ENCODE peak calls at places on chromosomes 13 and 19, in seven cellular contexts. One of them, this sample, is unnamed.

GRCh38 chr13:111480503-111480902 is 160.1 kb downstream of the TEX29 start:
- DNase-seq in cardiac muscle cell: no peak
- DNase-seq in heart left ventricle: no peak
- DNase-seq in MCF 10A: no peak
- DNase-seq in ascending aorta: no peak
- DNase-seq in right atrium auricular region: no peak
- DNase-seq in astrocyte of the spinal cord: no peak
- DNase-seq in this sample: no peak

GRCh38 chr19:57002195-57002601 is 117.6 kb upstream of the USP29 start:
- DNase-seq in MCF 10A: no peak
- DNase-seq in right atrium auricular region: no peak
- DNase-seq in cardiac muscle cell: no peak
- DNase-seq in heart left ventricle: no peak
- DNase-seq in astrocyte of the spinal cord: no peak
- DNase-seq in ascending aorta: no peak
- DNase-seq in this sample: no peak

GRCh38 chr19:42568006-42568405 is 26.7 kb downstream of the CEACAM8 start:
- DNase-seq in cardiac muscle cell: no peak
- DNase-seq in ascending aorta: no peak
- DNase-seq in heart left ventricle: no peak
- DNase-seq in right atrium auricular region: no peak
- DNase-seq in MCF 10A: no peak
- DNase-seq in astrocyte of the spinal cord: no peak
- DNase-seq in this sample: no peak

GRCh38 chr19:56942749-56943148 is 102.2 kb upstream of the PEG3 start:
- DNase-seq in heart left ventricle: peak; percentile 33
- DNase-seq in right atrium auricular region: no peak
- DNase-seq in MCF 10A: no peak
- DNase-seq in astrocyte of the spinal cord: no peak
- DNase-seq in cardiac muscle cell: peak; percentile 1
- DNase-seq in ascending aorta: no peak
- DNase-seq in this sample: no peak

GRCh38 chr13:93776936-93777335 is 550.3 kb downstream of the GPC6 start:
- DNase-seq in astrocyte of the spinal cord: peak; percentile 58
- DNase-seq in ascending aorta: no peak
- DNase-seq in heart left ventricle: no peak
- DNase-seq in MCF 10A: no peak
- DNase-seq in cardiac muscle cell: peak; percentile 66
- DNase-seq in right atrium auricular region: no peak
- DNase-seq in this sample: no peak

GRCh38 chr19:38060346-38060745 is 153.3 kb downstream of the SIPA1L3 start:
- DNase-seq in right atrium auricular region: no peak
- DNase-seq in cardiac muscle cell: no peak
- DNase-seq in MCF 10A: no peak
- DNase-seq in heart left ventricle: no peak
- DNase-seq in ascending aorta: no peak
- DNase-seq in astrocyte of the spinal cord: no peak
- DNase-seq in this sample: no peak

GRCh38 chr13:52026246-52026626 is 1.7 kb downstream of the UTP14C start:
- DNase-seq in ascending aorta: no peak
- DNase-seq in cardiac muscle cell: no peak
- DNase-seq in heart left ventricle: no peak
- DNase-seq in MCF 10A: no peak
- DNase-seq in astrocyte of the spinal cord: no peak
- DNase-seq in right atrium auricular region: no peak
- DNase-seq in this sample: no peak

GRCh38 chr19:28213476-28214082 is 999.4 kb downstream of the UQCRFS1 start:
- DNase-seq in astrocyte of the spinal cord: no peak
- DNase-seq in heart left ventricle: no peak
- DNase-seq in cardiac muscle cell: no peak
- DNase-seq in MCF 10A: no peak
- DNase-seq in right atrium auricular region: no peak
- DNase-seq in ascending aorta: no peak
- DNase-seq in this sample: no peak

GRCh38 chr19:38370299-38370698 is 4.1 kb upstream of the PSMD8 start:
- DNase-seq in MCF 10A: no peak
- DNase-seq in right atrium auricular region: no peak
- DNase-seq in astrocyte of the spinal cord: no peak
- DNase-seq in ascending aorta: no peak
- DNase-seq in cardiac muscle cell: no peak
- DNase-seq in heart left ventricle: no peak
- DNase-seq in this sample: no peak

GRCh38 chr19:21638776-21639175 is 128.6 kb downstream of the ZNF100 start:
- DNase-seq in astrocyte of the spinal cord: no peak
- DNase-seq in MCF 10A: no peak
- DNase-seq in right atrium auricular region: no peak
- DNase-seq in ascending aorta: no peak
- DNase-seq in cardiac muscle cell: no peak
- DNase-seq in heart left ventricle: no peak
- DNase-seq in this sample: no peak

GRCh38 chr19:4233282-4233853 is 4.0 kb downstream of the EBI3 start:
- DNase-seq in heart left ventricle: peak; percentile 31
- DNase-seq in right atrium auricular region: no peak
- DNase-seq in cardiac muscle cell: peak; percentile 35
- DNase-seq in ascending aorta: no peak
- DNase-seq in astrocyte of the spinal cord: no peak
- DNase-seq in MCF 10A: peak; percentile 41
- DNase-seq in this sample: peak; percentile 42

GRCh38 chr13:51818771-51819511 is 15.0 kb upstream of the DHRS12 start:
- DNase-seq in MCF 10A: peak; percentile 67
- DNase-seq in cardiac muscle cell: peak; percentile 62
- DNase-seq in right atrium auricular region: no peak
- DNase-seq in heart left ventricle: no peak
- DNase-seq in astrocyte of the spinal cord: no peak
- DNase-seq in ascending aorta: no peak
- DNase-seq in this sample: no peak

GRCh38 chr13:111846396-111847174 is 220.4 kb upstream of the SOX1 start:
- DNase-seq in cardiac muscle cell: no peak
- DNase-seq in right atrium auricular region: no peak
- DNase-seq in MCF 10A: no peak
- DNase-seq in astrocyte of the spinal cord: no peak
- DNase-seq in ascending aorta: no peak
- DNase-seq in heart left ventricle: no peak
- DNase-seq in this sample: no peak

GRCh38 chr19:34881982-34882381 is 44.7 kb upstream of the ZNF30 start:
- DNase-seq in ascending aorta: no peak
- DNase-seq in astrocyte of the spinal cord: no peak
- DNase-seq in cardiac muscle cell: peak; percentile 15
- DNase-seq in heart left ventricle: no peak
- DNase-seq in right atrium auricular region: no peak
- DNase-seq in MCF 10A: peak; percentile 3
- DNase-seq in this sample: no peak

GRCh38 chr19:29417048-29417447 is 108.7 kb upstream of the VSTM2B start:
- DNase-seq in astrocyte of the spinal cord: no peak
- DNase-seq in ascending aorta: no peak
- DNase-seq in cardiac muscle cell: no peak
- DNase-seq in right atrium auricular region: no peak
- DNase-seq in MCF 10A: no peak
- DNase-seq in heart left ventricle: no peak
- DNase-seq in this sample: no peak

GRCh38 chr19:3710265-3710812 is 2.2 kb downstream of the TJP3 start:
- DNase-seq in astrocyte of the spinal cord: peak; percentile 34
- DNase-seq in right atrium auricular region: peak; percentile 66
- DNase-seq in cardiac muscle cell: peak; percentile 68
- DNase-seq in MCF 10A: peak; percentile 97
- DNase-seq in heart left ventricle: peak; percentile 87
- DNase-seq in ascending aorta: peak; percentile 53
- DNase-seq in this sample: peak; percentile 96

GRCh38 chr19:16571283-16571682 is 932 bp downstream of the SLC35E1 start:
- DNase-seq in ascending aorta: no peak
- DNase-seq in right atrium auricular region: no peak
- DNase-seq in cardiac muscle cell: peak; percentile 51
- DNase-seq in heart left ventricle: no peak
- DNase-seq in MCF 10A: no peak
- DNase-seq in astrocyte of the spinal cord: peak; percentile 25
- DNase-seq in this sample: no peak

GRCh38 chr19:27777726-27778125 is 1435.2 kb downstream of the UQCRFS1 start:
- DNase-seq in right atrium auricular region: peak; percentile 23
- DNase-seq in ascending aorta: no peak
- DNase-seq in MCF 10A: no peak
- DNase-seq in cardiac muscle cell: no peak
- DNase-seq in heart left ventricle: no peak
- DNase-seq in astrocyte of the spinal cord: no peak
- DNase-seq in this sample: no peak

GRCh38 chr19:33841685-33842084 is 45.0 kb downstream of the KCTD15 start:
- DNase-seq in MCF 10A: no peak
- DNase-seq in right atrium auricular region: no peak
- DNase-seq in cardiac muscle cell: no peak
- DNase-seq in heart left ventricle: no peak
- DNase-seq in astrocyte of the spinal cord: no peak
- DNase-seq in ascending aorta: no peak
- DNase-seq in this sample: peak; percentile 25

GRCh38 chr19:15609261-15609660 is 5.8 kb upstream of the CYP4F8 start:
- DNase-seq in right atrium auricular region: no peak
- DNase-seq in ascending aorta: no peak
- DNase-seq in cardiac muscle cell: no peak
- DNase-seq in astrocyte of the spinal cord: no peak
- DNase-seq in heart left ventricle: no peak
- DNase-seq in MCF 10A: no peak
- DNase-seq in this sample: peak; percentile 5

GRCh38 chr19:18967358-18968146 is 26.5 kb upstream of the HOMER3 start:
- DNase-seq in cardiac muscle cell: peak; percentile 83
- DNase-seq in MCF 10A: peak; percentile 91
- DNase-seq in astrocyte of the spinal cord: peak; percentile 25
- DNase-seq in right atrium auricular region: peak; percentile 80
- DNase-seq in heart left ventricle: peak; percentile 62
- DNase-seq in ascending aorta: peak; percentile 50
- DNase-seq in this sample: peak; percentile 67

GRCh38 chr13:94382520-94382919 is 97.0 kb downstream of the DCT start:
- DNase-seq in right atrium auricular region: no peak
- DNase-seq in ascending aorta: no peak
- DNase-seq in cardiac muscle cell: no peak
- DNase-seq in MCF 10A: no peak
- DNase-seq in astrocyte of the spinal cord: no peak
- DNase-seq in heart left ventricle: no peak
- DNase-seq in this sample: no peak

GRCh38 chr13:62387642-62388041 is 972.0 kb upstream of the PCDH20 start:
- DNase-seq in cardiac muscle cell: peak; percentile 2
- DNase-seq in MCF 10A: peak; percentile 18
- DNase-seq in ascending aorta: no peak
- DNase-seq in heart left ventricle: no peak
- DNase-seq in right atrium auricular region: no peak
- DNase-seq in astrocyte of the spinal cord: peak; percentile 24
- DNase-seq in this sample: no peak

GRCh38 chr13:97881556-97881955 is 71.9 kb upstream of the IPO5 start:
- DNase-seq in ascending aorta: no peak
- DNase-seq in MCF 10A: no peak
- DNase-seq in astrocyte of the spinal cord: no peak
- DNase-seq in heart left ventricle: no peak
- DNase-seq in cardiac muscle cell: no peak
- DNase-seq in right atrium auricular region: no peak
- DNase-seq in this sample: no peak
- TF ChIP-seq CTCF in ascending aorta: no peak
- TF ChIP-seq CTCF in MCF 10A: no peak
- TF ChIP-seq CTCF in astrocyte of the spinal cord: no peak
- TF ChIP-seq CTCF in heart left ventricle: no peak
- TF ChIP-seq CTCF in cardiac muscle cell: no peak
- TF ChIP-seq CTCF in right atrium auricular region: no peak
- TF ChIP-seq CTCF in this sample: no peak

DNA sequence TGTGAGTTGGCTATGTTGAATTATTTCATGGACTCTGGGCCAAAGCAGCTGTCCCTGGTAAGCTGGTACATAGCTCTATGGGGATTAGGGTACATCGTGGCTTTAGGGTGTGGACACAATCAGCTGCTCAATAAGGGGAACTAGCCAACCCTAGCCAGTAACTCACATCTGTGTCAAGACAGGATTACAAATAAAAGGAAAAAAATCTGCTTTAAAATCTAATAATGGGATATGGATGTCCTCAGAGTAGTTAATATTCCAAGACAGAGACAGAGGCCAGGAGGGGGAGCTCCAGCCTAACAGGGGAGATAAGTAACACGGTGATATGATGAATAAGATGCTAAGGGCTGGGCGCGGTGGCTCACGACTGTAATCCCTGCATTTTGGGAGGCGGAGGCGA is 21.1 kb upstream of the ZNF766 start:
- DNase-seq in MCF 10A: peak; percentile 35
- DNase-seq in right atrium auricular region: no peak
- DNase-seq in cardiac muscle cell: peak; percentile 62
- DNase-seq in ascending aorta: no peak
- DNase-seq in astrocyte of the spinal cord: no peak
- DNase-seq in heart left ventricle: peak; percentile 55
- DNase-seq in this sample: peak; percentile 64
- TF ChIP-seq CTCF in MCF 10A: peak; percentile 41
- TF ChIP-seq CTCF in right atrium auricular region: peak; percentile 62
- TF ChIP-seq CTCF in cardiac muscle cell: peak; percentile 45
- TF ChIP-seq CTCF in ascending aorta: no peak
- TF ChIP-seq CTCF in astrocyte of the spinal cord: peak; percentile 27
- TF ChIP-seq CTCF in heart left ventricle: peak; percentile 38
- TF ChIP-seq CTCF in this sample: peak; percentile 43

DNA sequence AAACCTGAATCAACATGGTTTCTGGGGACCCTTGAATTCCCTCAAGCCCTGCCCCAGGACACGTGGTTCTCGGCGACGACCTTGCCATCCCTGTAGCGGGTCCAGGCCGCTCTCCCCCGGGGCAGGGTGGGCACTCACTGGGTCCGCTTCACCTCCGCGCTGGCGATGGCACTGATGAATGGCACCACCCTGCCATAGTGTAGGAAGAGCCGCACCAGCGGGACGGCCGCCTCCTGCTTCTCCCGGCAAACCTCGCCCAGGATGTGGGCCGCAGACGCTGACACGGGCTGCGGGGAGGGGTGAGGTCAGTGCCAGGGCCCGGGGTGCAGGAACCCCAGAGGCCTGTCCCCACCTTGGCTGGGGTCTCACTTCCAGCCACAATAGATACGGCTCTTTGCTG is 44.1 kb upstream of the C13orf46 start:
- DNase-seq in ascending aorta: no peak
- DNase-seq in heart left ventricle: no peak
- DNase-seq in MCF 10A: no peak
- DNase-seq in astrocyte of the spinal cord: no peak
- DNase-seq in cardiac muscle cell: no peak
- DNase-seq in right atrium auricular region: no peak
- DNase-seq in this sample: no peak
- TF ChIP-seq CTCF in ascending aorta: no peak
- TF ChIP-seq CTCF in heart left ventricle: no peak
- TF ChIP-seq CTCF in MCF 10A: no peak
- TF ChIP-seq CTCF in astrocyte of the spinal cord: no peak
- TF ChIP-seq CTCF in cardiac muscle cell: no peak
- TF ChIP-seq CTCF in right atrium auricular region: no peak
- TF ChIP-seq CTCF in this sample: no peak

GRCh38 chr19:48506138-48506733 is 5.4 kb downstream of the LMTK3 start:
- DNase-seq in ascending aorta: no peak
- DNase-seq in MCF 10A: peak; percentile 76
- DNase-seq in cardiac muscle cell: peak; percentile 68
- DNase-seq in right atrium auricular region: no peak
- DNase-seq in astrocyte of the spinal cord: peak; percentile 33
- DNase-seq in heart left ventricle: no peak
- DNase-seq in this sample: no peak
- TF ChIP-seq CTCF in ascending aorta: no peak
- TF ChIP-seq CTCF in MCF 10A: peak; percentile 60
- TF ChIP-seq CTCF in cardiac muscle cell: peak; percentile 49
- TF ChIP-seq CTCF in right atrium auricular region: peak; percentile 63
- TF ChIP-seq CTCF in astrocyte of the spinal cord: peak; percentile 36
- TF ChIP-seq CTCF in heart left ventricle: peak; percentile 23
- TF ChIP-seq CTCF in this sample: peak; percentile 3

DNA sequence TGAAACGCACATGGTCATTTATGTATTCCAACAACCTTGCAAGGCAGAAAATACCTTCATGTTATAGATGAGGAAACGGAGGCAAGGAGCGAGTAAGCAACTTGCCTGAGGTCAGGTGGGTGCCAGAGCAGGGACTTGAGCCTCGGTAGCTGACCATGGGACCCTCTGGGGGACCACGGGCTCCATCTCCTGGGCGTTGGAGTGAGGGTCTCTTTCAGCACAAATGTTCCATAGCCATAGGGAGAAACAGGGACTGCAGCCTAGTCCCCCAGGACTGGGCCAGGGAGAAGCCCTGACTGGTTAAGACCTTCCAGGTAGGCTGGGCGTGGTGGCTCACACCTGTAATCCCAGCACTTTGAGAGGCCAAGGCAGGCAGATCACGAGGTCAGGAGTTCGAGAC is 38.4 kb upstream of the ADGRE5 start:
- DNase-seq in MCF 10A: no peak
- DNase-seq in heart left ventricle: no peak
- DNase-seq in right atrium auricular region: no peak
- DNase-seq in ascending aorta: no peak
- DNase-seq in cardiac muscle cell: no peak
- DNase-seq in astrocyte of the spinal cord: no peak
- DNase-seq in this sample: no peak
- TF ChIP-seq CTCF in MCF 10A: no peak
- TF ChIP-seq CTCF in heart left ventricle: no peak
- TF ChIP-seq CTCF in right atrium auricular region: no peak
- TF ChIP-seq CTCF in ascending aorta: no peak
- TF ChIP-seq CTCF in cardiac muscle cell: no peak
- TF ChIP-seq CTCF in astrocyte of the spinal cord: no peak
- TF ChIP-seq CTCF in this sample: no peak